ENCODE peak calls at places on chromosomes 1 and 21, in ten cellular contexts. N is AG08396, G is neural crest cell, I is endothelial cell, C is naive B cell, V is AG09319, A is stomach, Y is fibroblast of pulmonary artery, T is EL, P is NCI-H2081. W is an unnamed sample.

GRCh38 chr1:53139911-53140310 is 2.5 kb downstream of the SLC1A7 start:
- DNase-seq in N (no peak), G (no peak), I (no peak), C (no peak), V (no peak), A (no peak), Y (peak; percentile 85), T (no peak), P (no peak), W (no peak)

GRCh38 chr1:176897350-176898236 is 266.9 kb downstream of the ASTN1 start:
- DNase-seq in N (peak; percentile 71), G (peak; percentile 89), I (peak; percentile 85), C (peak; percentile 13), V (peak; percentile 7), A (peak; percentile 55), Y (peak; percentile 75), T (peak; percentile 59), P (peak; percentile 57), W (peak; percentile 81)

GRCh38 chr1:92968138-92969032 is 7.1 kb upstream of the DIPK1A start:
- DNase-seq in N (peak; percentile 21), G (no peak), I (no peak), C (no peak), V (no peak), A (no peak), Y (peak; percentile 14), T (no peak), P (no peak), W (peak; percentile 60)

GRCh38 chr21:33244082-33244780 is 14.5 kb downstream of the IFNAR2 start:
- DNase-seq in N (no peak), G (no peak), I (no peak), C (no peak), V (no peak), A (no peak), Y (no peak), T (no peak), P (no peak), W (no peak)

GRCh38 chr1:40652452-40652851 is 13.0 kb downstream of the RIMS3 start:
- DNase-seq in N (no peak), G (no peak), I (no peak), C (no peak), V (no peak), A (no peak), Y (no peak), T (no peak), P (no peak), W (no peak)

GRCh38 chr21:41663805-41664788 is 102.8 kb downstream of the RIPK4 start:
- DNase-seq in N (no peak), G (no peak), I (no peak), C (no peak), V (no peak), A (no peak), Y (peak; percentile 48), T (peak; percentile 51), P (no peak), W (no peak)

GRCh38 chr1:83799474-83800085 is 199.4 kb downstream of the TTLL7 start:
- DNase-seq in N (no peak), G (no peak), I (no peak), C (no peak), V (no peak), A (no peak), Y (no peak), T (no peak), P (no peak), W (no peak)

GRCh38 chr1:24551910-24552571 is 3.8 kb upstream of the NCMAP start:
- DNase-seq in N (no peak), G (no peak), I (no peak), C (no peak), V (no peak), A (no peak), Y (peak; percentile 36), T (no peak), P (peak; percentile 13), W (no peak)

GRCh38 chr1:178506177-178506576 is 6.7 kb upstream of the TEX35 start:
- DNase-seq in N (no peak), G (no peak), I (no peak), C (no peak), V (no peak), A (peak; percentile 64), Y (no peak), T (no peak), P (no peak), W (no peak)

GRCh38 chr21:45403133-45403824 is 1.7 kb upstream of the COL18A1 start:
- DNase-seq in N (no peak), G (no peak), I (no peak), C (no peak), V (no peak), A (no peak), Y (no peak), T (no peak), P (no peak), W (no peak)

GRCh38 chr1:162284206-162284955 is 92.3 kb downstream of the SPATA46 start:
- DNase-seq in N (no peak), G (no peak), I (no peak), C (no peak), V (no peak), A (peak; percentile 86), Y (no peak), T (no peak), P (no peak), W (no peak)

W was measured in NAMALWA.